ENCODE peak calls at places on chromosomes 2 and 18, in six cellular contexts. One of them, this sample, is unnamed.

GRCh38 chr18:22489694-22490093 is 72.0 kb upstream of the CTAGE1 start:
- DNase-seq in activated CD8-positive, alpha-beta memory T cell treated with anti-CD3 and anti-CD28 coated beads, Interleukin-2, amount 10 ng/mL, durations not matched to agents 7 days and 5 days: no peak
- DNase-seq in T follicular helper cell: no peak
- DNase-seq in NCI-H2081: no peak
- DNase-seq in GM13976: no peak
- DNase-seq in iPS-NIHi11: no peak
- DNase-seq in this sample: no peak

GRCh38 chr2:27721335-27721734 is 50.2 kb upstream of the MRPL33 start:
- DNase-seq in activated CD8-positive, alpha-beta memory T cell treated with anti-CD3 and anti-CD28 coated beads, Interleukin-2, amount 10 ng/mL, durations not matched to agents 7 days and 5 days: no peak
- DNase-seq in T follicular helper cell: no peak
- DNase-seq in NCI-H2081: no peak
- DNase-seq in GM13976: no peak
- DNase-seq in iPS-NIHi11: no peak
- DNase-seq in this sample: no peak

GRCh38 chr2:170815311-170815710 is 1.4 kb upstream of the GAD1 start:
- DNase-seq in activated CD8-positive, alpha-beta memory T cell treated with anti-CD3 and anti-CD28 coated beads, Interleukin-2, amount 10 ng/mL, durations not matched to agents 7 days and 5 days: no peak
- DNase-seq in T follicular helper cell: no peak
- DNase-seq in NCI-H2081: peak
- DNase-seq in GM13976: no peak
- DNase-seq in iPS-NIHi11: no peak
- DNase-seq in this sample: no peak

GRCh38 chr18:78969574-78970315 is 9.9 kb upstream of the SALL3 start:
- DNase-seq in activated CD8-positive, alpha-beta memory T cell treated with anti-CD3 and anti-CD28 coated beads, Interleukin-2, amount 10 ng/mL, durations not matched to agents 7 days and 5 days: peak
- DNase-seq in T follicular helper cell: no peak
- DNase-seq in NCI-H2081: no peak
- DNase-seq in GM13976: no peak
- DNase-seq in iPS-NIHi11: no peak
- DNase-seq in this sample: peak

GRCh38 chr2:143949121-143949848 is 570.6 kb downstream of the ZEB2 start:
- DNase-seq in activated CD8-positive, alpha-beta memory T cell treated with anti-CD3 and anti-CD28 coated beads, Interleukin-2, amount 10 ng/mL, durations not matched to agents 7 days and 5 days: no peak
- DNase-seq in T follicular helper cell: no peak
- DNase-seq in NCI-H2081: no peak
- DNase-seq in GM13976: no peak
- DNase-seq in iPS-NIHi11: no peak
- DNase-seq in this sample: no peak

GRCh38 chr18:37864122-37864521 is 298.5 kb upstream of the CELF4 start:
- DNase-seq in activated CD8-positive, alpha-beta memory T cell treated with anti-CD3 and anti-CD28 coated beads, Interleukin-2, amount 10 ng/mL, durations not matched to agents 7 days and 5 days: no peak
- DNase-seq in T follicular helper cell: no peak
- DNase-seq in NCI-H2081: no peak
- DNase-seq in GM13976: no peak
- DNase-seq in iPS-NIHi11: no peak
- DNase-seq in this sample: no peak

GRCh38 chr2:122478108-122478507 is 722.7 kb downstream of the TSN start:
- DNase-seq in activated CD8-positive, alpha-beta memory T cell treated with anti-CD3 and anti-CD28 coated beads, Interleukin-2, amount 10 ng/mL, durations not matched to agents 7 days and 5 days: no peak
- DNase-seq in T follicular helper cell: no peak
- DNase-seq in NCI-H2081: no peak
- DNase-seq in GM13976: no peak
- DNase-seq in iPS-NIHi11: no peak
- DNase-seq in this sample: no peak

GRCh38 chr2:28927878-28928277 is 33.4 kb downstream of the WDR43 start:
- DNase-seq in activated CD8-positive, alpha-beta memory T cell treated with anti-CD3 and anti-CD28 coated beads, Interleukin-2, amount 10 ng/mL, durations not matched to agents 7 days and 5 days: no peak
- DNase-seq in T follicular helper cell: no peak
- DNase-seq in NCI-H2081: no peak
- DNase-seq in GM13976: no peak
- DNase-seq in iPS-NIHi11: no peak
- DNase-seq in this sample: no peak

GRCh38 chr18:10927290-10927979 is 221.9 kb downstream of the PIEZO2 start:
- DNase-seq in activated CD8-positive, alpha-beta memory T cell treated with anti-CD3 and anti-CD28 coated beads, Interleukin-2, amount 10 ng/mL, durations not matched to agents 7 days and 5 days: no peak
- DNase-seq in T follicular helper cell: no peak
- DNase-seq in NCI-H2081: no peak
- DNase-seq in GM13976: no peak
- DNase-seq in iPS-NIHi11: no peak
- DNase-seq in this sample: no peak

GRCh38 chr18:57231846-57232245 is 85.0 kb downstream of the BOD1L2 start:
- DNase-seq in activated CD8-positive, alpha-beta memory T cell treated with anti-CD3 and anti-CD28 coated beads, Interleukin-2, amount 10 ng/mL, durations not matched to agents 7 days and 5 days: no peak
- DNase-seq in T follicular helper cell: no peak
- DNase-seq in NCI-H2081: peak
- DNase-seq in GM13976: no peak
- DNase-seq in iPS-NIHi11: no peak
- DNase-seq in this sample: no peak

GRCh38 chr18:40485318-40485717 is 1469.7 kb upstream of the PIK3C3 start:
- DNase-seq in activated CD8-positive, alpha-beta memory T cell treated with anti-CD3 and anti-CD28 coated beads, Interleukin-2, amount 10 ng/mL, durations not matched to agents 7 days and 5 days: no peak
- DNase-seq in T follicular helper cell: no peak
- DNase-seq in NCI-H2081: no peak
- DNase-seq in GM13976: no peak
- DNase-seq in iPS-NIHi11: no peak
- DNase-seq in this sample: no peak

GRCh38 chr2:67135201-67135600 is 261.9 kb upstream of the ETAA1 start:
- DNase-seq in activated CD8-positive, alpha-beta memory T cell treated with anti-CD3 and anti-CD28 coated beads, Interleukin-2, amount 10 ng/mL, durations not matched to agents 7 days and 5 days: no peak
- DNase-seq in T follicular helper cell: no peak
- DNase-seq in NCI-H2081: peak
- DNase-seq in GM13976: no peak
- DNase-seq in iPS-NIHi11: no peak
- DNase-seq in this sample: no peak

GRCh38 chr2:234300393-234300792 is 196.5 kb downstream of the ARL4C start:
- DNase-seq in activated CD8-positive, alpha-beta memory T cell treated with anti-CD3 and anti-CD28 coated beads, Interleukin-2, amount 10 ng/mL, durations not matched to agents 7 days and 5 days: no peak
- DNase-seq in T follicular helper cell: no peak
- DNase-seq in NCI-H2081: no peak
- DNase-seq in GM13976: no peak
- DNase-seq in iPS-NIHi11: no peak
- DNase-seq in this sample: no peak

GRCh38 chr2:165369131-165369935 is 100.2 kb upstream of the CSRNP3 start:
- DNase-seq in activated CD8-positive, alpha-beta memory T cell treated with anti-CD3 and anti-CD28 coated beads, Interleukin-2, amount 10 ng/mL, durations not matched to agents 7 days and 5 days: no peak
- DNase-seq in T follicular helper cell: no peak
- DNase-seq in NCI-H2081: no peak
- DNase-seq in GM13976: no peak
- DNase-seq in iPS-NIHi11: peak
- DNase-seq in this sample: no peak

GRCh38 chr2:182522428-182522896 is 95.6 kb upstream of the PDE1A start:
- DNase-seq in activated CD8-positive, alpha-beta memory T cell treated with anti-CD3 and anti-CD28 coated beads, Interleukin-2, amount 10 ng/mL, durations not matched to agents 7 days and 5 days: no peak
- DNase-seq in T follicular helper cell: no peak
- DNase-seq in NCI-H2081: peak
- DNase-seq in GM13976: no peak
- DNase-seq in iPS-NIHi11: no peak
- DNase-seq in this sample: no peak

GRCh38 chr2:235542728-235543125 is 48.9 kb downstream of the AGAP1 start:
- DNase-seq in activated CD8-positive, alpha-beta memory T cell treated with anti-CD3 and anti-CD28 coated beads, Interleukin-2, amount 10 ng/mL, durations not matched to agents 7 days and 5 days: no peak
- DNase-seq in T follicular helper cell: no peak
- DNase-seq in NCI-H2081: peak
- DNase-seq in GM13976: no peak
- DNase-seq in iPS-NIHi11: peak
- DNase-seq in this sample: no peak

GRCh38 chr2:120793682-120794403 is 58.2 kb downstream of the GLI2 start:
- DNase-seq in activated CD8-positive, alpha-beta memory T cell treated with anti-CD3 and anti-CD28 coated beads, Interleukin-2, amount 10 ng/mL, durations not matched to agents 7 days and 5 days: no peak
- DNase-seq in T follicular helper cell: no peak
- DNase-seq in NCI-H2081: no peak
- DNase-seq in GM13976: no peak
- DNase-seq in iPS-NIHi11: no peak
- DNase-seq in this sample: no peak

GRCh38 chr2:143842836-143843235 is 677.1 kb downstream of the ZEB2 start:
- DNase-seq in activated CD8-positive, alpha-beta memory T cell treated with anti-CD3 and anti-CD28 coated beads, Interleukin-2, amount 10 ng/mL, durations not matched to agents 7 days and 5 days: no peak
- DNase-seq in T follicular helper cell: no peak
- DNase-seq in NCI-H2081: no peak
- DNase-seq in GM13976: no peak
- DNase-seq in iPS-NIHi11: no peak
- DNase-seq in this sample: no peak

GRCh38 chr2:88621432-88621831 is 5.8 kb downstream of the EIF2AK3 start:
- DNase-seq in activated CD8-positive, alpha-beta memory T cell treated with anti-CD3 and anti-CD28 coated beads, Interleukin-2, amount 10 ng/mL, durations not matched to agents 7 days and 5 days: no peak
- DNase-seq in T follicular helper cell: no peak
- DNase-seq in NCI-H2081: no peak
- DNase-seq in GM13976: no peak
- DNase-seq in iPS-NIHi11: no peak
- DNase-seq in this sample: no peak

GRCh38 chr2:240965296-240965904 is 33.0 kb upstream of the SNED1 start:
- DNase-seq in activated CD8-positive, alpha-beta memory T cell treated with anti-CD3 and anti-CD28 coated beads, Interleukin-2, amount 10 ng/mL, durations not matched to agents 7 days and 5 days: no peak
- DNase-seq in T follicular helper cell: no peak
- DNase-seq in NCI-H2081: peak
- DNase-seq in GM13976: no peak
- DNase-seq in iPS-NIHi11: no peak
- DNase-seq in this sample: peak

GRCh38 chr18:41938445-41938844 is 16.6 kb upstream of the PIK3C3 start:
- DNase-seq in activated CD8-positive, alpha-beta memory T cell treated with anti-CD3 and anti-CD28 coated beads, Interleukin-2, amount 10 ng/mL, durations not matched to agents 7 days and 5 days: no peak
- DNase-seq in T follicular helper cell: no peak
- DNase-seq in NCI-H2081: no peak
- DNase-seq in GM13976: no peak
- DNase-seq in iPS-NIHi11: no peak
- DNase-seq in this sample: no peak

GRCh38 chr2:150729495-150729955 is 242.1 kb upstream of the RND3 start:
- DNase-seq in activated CD8-positive, alpha-beta memory T cell treated with anti-CD3 and anti-CD28 coated beads, Interleukin-2, amount 10 ng/mL, durations not matched to agents 7 days and 5 days: no peak
- DNase-seq in T follicular helper cell: no peak
- DNase-seq in NCI-H2081: no peak
- DNase-seq in GM13976: no peak
- DNase-seq in iPS-NIHi11: no peak
- DNase-seq in this sample: no peak

GRCh38 chr18:63427566-63427965 is 5.3 kb upstream of the VPS4B start:
- DNase-seq in activated CD8-positive, alpha-beta memory T cell treated with anti-CD3 and anti-CD28 coated beads, Interleukin-2, amount 10 ng/mL, durations not matched to agents 7 days and 5 days: no peak
- DNase-seq in T follicular helper cell: no peak
- DNase-seq in NCI-H2081: no peak
- DNase-seq in GM13976: no peak
- DNase-seq in iPS-NIHi11: peak
- DNase-seq in this sample: no peak

GRCh38 chr18:79439201-79440023 is 43.7 kb downstream of the NFATC1 start:
- DNase-seq in activated CD8-positive, alpha-beta memory T cell treated with anti-CD3 and anti-CD28 coated beads, Interleukin-2, amount 10 ng/mL, durations not matched to agents 7 days and 5 days: no peak
- DNase-seq in T follicular helper cell: peak
- DNase-seq in NCI-H2081: no peak
- DNase-seq in GM13976: no peak
- DNase-seq in iPS-NIHi11: no peak
- DNase-seq in this sample: no peak

GRCh38 chr2:169365093-169365483 is 2.8 kb upstream of the LRP2 start:
- DNase-seq in activated CD8-positive, alpha-beta memory T cell treated with anti-CD3 and anti-CD28 coated beads, Interleukin-2, amount 10 ng/mL, durations not matched to agents 7 days and 5 days: no peak
- DNase-seq in T follicular helper cell: no peak
- DNase-seq in NCI-H2081: no peak
- DNase-seq in GM13976: peak
- DNase-seq in iPS-NIHi11: no peak
- DNase-seq in this sample: no peak

GRCh38 chr2:83850071-83850725 is 608.9 kb downstream of the SUCLG1 start:
- DNase-seq in activated CD8-positive, alpha-beta memory T cell treated with anti-CD3 and anti-CD28 coated beads, Interleukin-2, amount 10 ng/mL, durations not matched to agents 7 days and 5 days: no peak
- DNase-seq in T follicular helper cell: no peak
- DNase-seq in NCI-H2081: no peak
- DNase-seq in GM13976: no peak
- DNase-seq in iPS-NIHi11: no peak
- DNase-seq in this sample: no peak

GRCh38 chr2:174344716-174345472 is 10.1 kb downstream of the SP9 start:
- DNase-seq in activated CD8-positive, alpha-beta memory T cell treated with anti-CD3 and anti-CD28 coated beads, Interleukin-2, amount 10 ng/mL, durations not matched to agents 7 days and 5 days: no peak
- DNase-seq in T follicular helper cell: no peak
- DNase-seq in NCI-H2081: peak
- DNase-seq in GM13976: no peak
- DNase-seq in iPS-NIHi11: no peak
- DNase-seq in this sample: no peak

GRCh38 chr2:205405194-205405593 is 277.1 kb upstream of the NRP2 start:
- DNase-seq in activated CD8-positive, alpha-beta memory T cell treated with anti-CD3 and anti-CD28 coated beads, Interleukin-2, amount 10 ng/mL, durations not matched to agents 7 days and 5 days: no peak
- DNase-seq in T follicular helper cell: no peak
- DNase-seq in NCI-H2081: no peak
- DNase-seq in GM13976: no peak
- DNase-seq in iPS-NIHi11: no peak
- DNase-seq in this sample: no peak